ENCODE peak calls at places on chromosomes 16 and 17, in nine cellular contexts. G is NCI-H146; F is NCI-H345; W is HS-5; Q is IMR-90; T is T47D; Y is fibroblast of mammary gland; J is T-helper 2 cell treated with Interferon-gamma antibody and Interleukin-4, amounts not matched to agents 5 μg/mL and 100 μg/mL, for 36 hours; A is CD8-positive, alpha-beta T cell. R is an unnamed sample.

GRCh38 chr16:87581867-87582220 is 20.5 kb upstream of the JPH3 start:
- DNase-seq in G (no peak), F (no peak), W (peak), Q (peak), T (no peak), Y (peak), J (no peak), A (no peak), R (peak)

GRCh38 chr17:81339502-81340296 is 44.6 kb upstream of the SLC38A10 start:
- DNase-seq in G (no peak), F (no peak), W (no peak), Q (no peak), T (no peak), Y (no peak), J (no peak), A (no peak), R (peak)

GRCh38 chr16:83699817-83700216 is 108.0 kb upstream of the HSBP1 start:
- DNase-seq in G (no peak), F (no peak), W (no peak), Q (no peak), T (no peak), Y (no peak), J (no peak), A (no peak), R (no peak)

GRCh38 chr16:24525970-24526559 is 13.3 kb upstream of the RBBP6 start:
- DNase-seq in G (no peak), F (no peak), W (no peak), Q (no peak), T (no peak), Y (no peak), J (no peak), A (no peak), R (no peak)

GRCh38 chr17:56112086-56112485 is 41.2 kb upstream of the ANKFN1 start:
- DNase-seq in G (no peak), F (no peak), W (peak), Q (peak), T (no peak), Y (peak), J (no peak), A (no peak), R (no peak)

GRCh38 chr17:58335061-58335731 is 6.6 kb upstream of the TSPOAP1 start:
- DNase-seq in G (no peak), F (no peak), W (no peak), Q (no peak), T (no peak), Y (no peak), J (peak), A (no peak), R (no peak)

GRCh38 chr17:330993-331701 is 21.5 kb downstream of the RPH3AL start:
- DNase-seq in G (no peak), F (no peak), W (no peak), Q (no peak), T (no peak), Y (no peak), J (no peak), A (peak), R (no peak)

GRCh38 chr16:66656547-66656946 is 40.0 kb downstream of the CMTM4 start:
- DNase-seq in G (no peak), F (no peak), W (no peak), Q (peak), T (no peak), Y (peak), J (no peak), A (no peak), R (no peak)

GRCh38 chr17:35089846-35090193 is 26.3 kb upstream of the RFFL start:
- DNase-seq in G (peak), F (no peak), W (no peak), Q (peak), T (no peak), Y (peak), J (no peak), A (no peak), R (peak)

GRCh38 chr17:55690105-55690508 is 32.6 kb downstream of the TMEM100 start:
- DNase-seq in G (no peak), F (no peak), W (no peak), Q (no peak), T (no peak), Y (peak), J (no peak), A (no peak), R (no peak)

GRCh38 chr17:41812176-41813038 is at the start of gene FKBP10:
- DNase-seq in G (peak), F (peak), W (peak), Q (peak), T (no peak), Y (peak), J (peak), A (peak), R (peak)

R was measured in AML-193.